ENCODE peak calls at places on chromosome 20, in seven cellular contexts. W is IMR-90, R is H9, K is neuronal stem cell, H is mesenchymal stem cell, J is H1, G is trophoblast cell. Y is an unnamed sample.

GRCh38 chr20:23231561-23232218 is 118.9 kb upstream of the NXT1 start:
- DNase-seq in W (peak; percentile 29), R (no peak), K (no peak), H (peak; percentile 46), J (no peak), G (peak; percentile 62), Y (peak; percentile 66)

GRCh38 chr20:43550456-43550855 is 8.4 kb upstream of the SGK2 start:
- DNase-seq in W (no peak), R (no peak), K (no peak), H (no peak), J (no peak), G (no peak), Y (no peak)

GRCh38 chr20:45156728-45157127 is 18.0 kb upstream of the PI3 start:
- DNase-seq in W (no peak), R (no peak), K (no peak), H (no peak), J (no peak), G (no peak), Y (no peak)

GRCh38 chr20:57397693-57398108 is 6.5 kb downstream of the RBM38 start:
- DNase-seq in W (no peak), R (no peak), K (no peak), H (no peak), J (no peak), G (no peak), Y (no peak)

GRCh38 chr20:61523145-61523544 is 271.1 kb downstream of the CDH4 start:
- DNase-seq in W (no peak), R (no peak), K (no peak), H (no peak), J (no peak), G (no peak), Y (no peak)

GRCh38 chr20:25573288-25574251 is 11.8 kb downstream of the NINL start:
- DNase-seq in W (peak; percentile 87), R (no peak), K (no peak), H (no peak), J (no peak), G (no peak), Y (no peak)

GRCh38 chr20:23326774-23327173 is 23.8 kb upstream of the NXT1 start:
- DNase-seq in W (no peak), R (no peak), K (no peak), H (no peak), J (no peak), G (no peak), Y (no peak)

GRCh38 chr20:40144581-40144980 is 544.5 kb downstream of the MAFB start:
- DNase-seq in W (no peak), R (no peak), K (no peak), H (no peak), J (no peak), G (no peak), Y (no peak)

GRCh38 chr20:49957487-49957938 is 21.3 kb downstream of the RNF114 start:
- DNase-seq in W (no peak), R (no peak), K (no peak), H (no peak), J (no peak), G (no peak), Y (no peak)

GRCh38 chr20:20806121-20806820 is 93.8 kb upstream of the RALGAPA2 start:
- DNase-seq in W (no peak), R (no peak), K (no peak), H (no peak), J (no peak), G (no peak), Y (peak; percentile 67)

GRCh38 chr20:35353646-35354045 is 58.1 kb downstream of the UQCC1 start:
- DNase-seq in W (peak; percentile 69), R (no peak), K (no peak), H (peak; percentile 11), J (no peak), G (no peak), Y (no peak)

GRCh38 chr20:62143118-62143975 is at the start of the genes PSMA7 and SS18L1:
- DNase-seq in W (peak; percentile 80), R (peak; percentile 72), K (peak; percentile 83), H (peak; percentile 85), J (no peak), G (peak; percentile 85), Y (peak; percentile 92)

GRCh38 chr20:45052698-45053440 is 48.1 kb downstream of the KCNS1 start:
- DNase-seq in W (peak; percentile 81), R (no peak), K (no peak), H (peak; percentile 68), J (no peak), G (no peak), Y (no peak)

GRCh38 chr20:41367956-41368355 is 1.3 kb upstream of the EMILIN3 start:
- DNase-seq in W (no peak), R (no peak), K (no peak), H (no peak), J (no peak), G (no peak), Y (no peak)

GRCh38 chr20:24892931-24893330 is 56.1 kb upstream of the CST7 start:
- DNase-seq in W (no peak), R (no peak), K (no peak), H (no peak), J (no peak), G (no peak), Y (no peak)

GRCh38 chr20:22615425-22615824 is 31.1 kb upstream of the FOXA2 start:
- DNase-seq in W (no peak), R (no peak), K (no peak), H (no peak), J (no peak), G (no peak), Y (no peak)

GRCh38 chr20:52482049-52482448 is 290.5 kb upstream of the ZFP64 start:
- DNase-seq in W (no peak), R (no peak), K (no peak), H (peak; percentile 14), J (no peak), G (no peak), Y (no peak)
- H4K8ac ChIP-seq in W (no peak overlapping the region), R (no peak overlapping the region), K (no peak overlapping the region), H (peak overlapping the region; percentile 71), J (no peak overlapping the region), G (no peak overlapping the region), Y (no peak overlapping the region)

DNA sequence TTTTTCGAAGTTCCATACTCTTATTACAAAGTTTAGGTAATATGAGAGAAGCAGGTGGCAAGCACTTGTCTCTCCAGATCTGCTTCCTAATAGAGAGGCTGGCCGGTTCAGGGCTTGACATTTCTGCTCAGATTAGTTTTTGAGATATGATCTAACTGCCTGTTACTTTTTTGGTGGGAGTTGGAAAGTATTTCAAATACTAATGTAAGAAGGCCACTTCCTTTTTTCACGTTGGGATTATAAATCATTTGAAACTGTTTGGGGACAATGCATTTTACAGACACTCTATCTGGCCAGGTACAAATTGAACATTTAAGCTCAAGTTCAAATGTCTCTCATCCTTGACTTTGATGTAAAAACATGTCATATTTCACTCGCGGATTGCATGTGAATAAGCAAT is 222.1 kb upstream of the SULF2 start:
- DNase-seq in W (no peak), R (no peak), K (no peak), H (no peak), J (no peak), G (no peak), Y (no peak)
- H4K8ac ChIP-seq in W (no peak overlapping the region), R (no peak overlapping the region), K (no peak overlapping the region), H (no peak overlapping the region), J (no peak overlapping the region), G (no peak overlapping the region), Y (no peak overlapping the region)

DNA sequence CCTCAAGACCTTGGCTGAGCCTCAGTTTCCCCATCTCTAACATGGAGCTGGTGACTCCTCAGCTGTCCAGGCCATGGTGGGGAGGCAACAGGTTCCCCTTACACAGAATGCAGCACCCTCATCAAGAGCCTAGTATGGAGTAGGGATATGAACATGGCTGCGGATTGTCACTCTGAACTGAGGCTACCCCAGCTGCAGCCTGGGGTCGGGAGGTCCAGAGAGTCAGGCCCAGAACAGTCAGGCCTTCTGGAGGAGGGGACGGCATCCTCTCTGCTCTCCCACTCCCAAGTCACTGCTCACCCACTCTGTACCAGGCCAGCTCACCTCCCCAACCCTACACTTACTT is 1.4 kb upstream of the FOXS1 start:
- DNase-seq in W (no peak), R (no peak), K (no peak), H (no peak), J (no peak), G (no peak), Y (no peak)
- H4K8ac ChIP-seq in W (no peak overlapping the region), R (no peak overlapping the region), K (no peak overlapping the region), H (no peak overlapping the region), J (no peak overlapping the region), G (no peak overlapping the region), Y (no peak overlapping the region)

GRCh38 chr20:60427516-60427915 is 469.3 kb downstream of the CDH26 start:
- DNase-seq in W (no peak), R (no peak), K (no peak), H (no peak), J (no peak), G (no peak), Y (no peak)

GRCh38 chr20:60431349-60431748 is 473.1 kb downstream of the CDH26 start:
- DNase-seq in W (no peak), R (no peak), K (no peak), H (no peak), J (no peak), G (no peak), Y (no peak)

GRCh38 chr20:60430516-60431001 is 472.3 kb downstream of the CDH26 start:
- DNase-seq in W (no peak), R (no peak), K (no peak), H (no peak), J (no peak), G (no peak), Y (no peak)

GRCh38 chr20:60424267-60424904 is 466.2 kb downstream of the CDH26 start:
- DNase-seq in W (peak; percentile 3), R (no peak), K (no peak), H (no peak), J (no peak), G (no peak), Y (no peak)

GRCh38 chr20:60428651-60429050 is 470.4 kb downstream of the CDH26 start:
- DNase-seq in W (no peak), R (no peak), K (no peak), H (no peak), J (no peak), G (no peak), Y (no peak)
- H4K8ac ChIP-seq in W (no peak overlapping the region), R (no peak overlapping the region), K (no peak overlapping the region), H (no peak overlapping the region), J (no peak overlapping the region), G (no peak overlapping the region), Y (no peak overlapping the region)

DNA sequence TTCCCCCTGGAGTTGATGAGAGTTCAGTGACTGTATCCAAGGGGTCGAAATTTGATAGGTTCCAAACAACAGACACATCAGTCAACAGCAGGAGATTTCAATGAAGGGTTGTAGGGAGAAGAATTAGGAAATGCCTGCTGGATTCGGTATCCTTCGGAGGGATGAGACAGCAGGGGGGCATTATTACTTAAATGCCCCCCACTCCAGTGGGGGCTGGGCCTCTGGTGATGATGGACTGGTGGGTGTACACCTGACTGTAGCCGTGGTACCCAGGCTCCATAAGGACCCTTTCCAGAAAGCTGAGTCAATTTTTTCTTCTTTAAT is 41.2 kb downstream of the ZMYND8 start:
- DNase-seq in W (peak; percentile 38), R (no peak), K (no peak), H (peak; percentile 44), J (no peak), G (no peak), Y (peak; percentile 63)
- H4K8ac ChIP-seq in W (peak overlapping the region; percentile 89), R (no peak overlapping the region), K (no peak overlapping the region), H (no peak overlapping the region), J (no peak overlapping the region), G (no peak overlapping the region), Y (no peak overlapping the region)

DNA sequence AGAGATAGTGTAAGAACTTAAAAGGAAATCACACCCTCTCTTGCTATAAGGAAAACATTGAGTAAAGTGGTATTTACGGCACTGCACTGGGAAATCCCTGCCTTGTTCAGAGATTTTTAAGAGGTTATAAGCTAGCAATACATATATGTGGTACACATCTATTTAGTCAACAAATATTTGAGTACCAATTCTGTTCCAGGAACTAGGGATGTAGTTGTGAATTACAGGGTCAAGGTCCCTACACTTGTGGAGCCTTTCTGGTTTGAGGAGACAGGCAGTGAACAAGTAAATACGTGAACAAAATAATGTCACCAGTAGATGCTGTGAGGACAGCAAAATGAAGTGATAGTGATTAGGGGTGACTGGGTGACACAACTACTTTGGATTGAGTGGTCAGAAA is 1.8 kb downstream of the TM9SF4 start:
- DNase-seq in W (no peak), R (no peak), K (no peak), H (no peak), J (no peak), G (no peak), Y (no peak)
- H4K8ac ChIP-seq in W (no peak overlapping the region), R (no peak overlapping the region), K (no peak overlapping the region), H (no peak overlapping the region), J (no peak overlapping the region), G (no peak overlapping the region), Y (no peak overlapping the region)

Y was measured in mesendoderm.